ENCODE peak calls at places on chromosomes 6 and 20, in five cellular contexts. One of them, this sample, is unnamed.

GRCh38 chr20:10671850-10672578 is 1.8 kb downstream of the JAG1 start:
- DNase-seq in nephron progenitor cell: peak; percentile 60
- DNase-seq in GM06990: peak; percentile 29
- DNase-seq in cardiac fibroblast: no peak
- DNase-seq in glutamatergic neuron: peak; percentile 37
- DNase-seq in this sample: no peak

GRCh38 chr6:67458265-67458664 is 1176.8 kb upstream of the ADGRB3 start:
- DNase-seq in cardiac fibroblast: no peak
- DNase-seq in GM06990: no peak
- DNase-seq in glutamatergic neuron: no peak
- DNase-seq in nephron progenitor cell: no peak
- DNase-seq in this sample: no peak

GRCh38 chr6:89985744-89986493 is 91.7 kb downstream of the GJA10 start:
- DNase-seq in nephron progenitor cell: no peak
- DNase-seq in cardiac fibroblast: peak; percentile 69
- DNase-seq in GM06990: no peak
- DNase-seq in glutamatergic neuron: peak; percentile 28
- DNase-seq in this sample: no peak

GRCh38 chr20:59820204-59821041 is 113.0 kb downstream of the SYCP2 start:
- DNase-seq in nephron progenitor cell: no peak
- DNase-seq in glutamatergic neuron: no peak
- DNase-seq in GM06990: no peak
- DNase-seq in cardiac fibroblast: no peak
- DNase-seq in this sample: no peak

GRCh38 chr20:45950330-45950646 is 15.8 kb downstream of the PCIF1 start:
- DNase-seq in nephron progenitor cell: no peak
- DNase-seq in glutamatergic neuron: no peak
- DNase-seq in GM06990: no peak
- DNase-seq in cardiac fibroblast: no peak
- DNase-seq in this sample: no peak

GRCh38 chr6:11389977-11390376 is 147.6 kb upstream of the TMEM170B start:
- DNase-seq in cardiac fibroblast: no peak
- DNase-seq in glutamatergic neuron: no peak
- DNase-seq in nephron progenitor cell: no peak
- DNase-seq in GM06990: no peak
- DNase-seq in this sample: no peak

GRCh38 chr6:39086294-39086693 is 28.7 kb downstream of the SAYSD1 start:
- DNase-seq in cardiac fibroblast: no peak
- DNase-seq in glutamatergic neuron: no peak
- DNase-seq in nephron progenitor cell: no peak
- DNase-seq in GM06990: peak; percentile 44
- DNase-seq in this sample: no peak

GRCh38 chr20:64224344-64225165 is 31.0 kb upstream of the PCMTD2 start:
- DNase-seq in cardiac fibroblast: peak; percentile 73
- DNase-seq in glutamatergic neuron: no peak
- DNase-seq in nephron progenitor cell: no peak
- DNase-seq in GM06990: no peak
- DNase-seq in this sample: no peak

GRCh38 chr6:27825025-27825823 is 87.0 kb downstream of the OR2B2 start:
- DNase-seq in cardiac fibroblast: no peak
- DNase-seq in glutamatergic neuron: no peak
- DNase-seq in GM06990: peak; percentile 68
- DNase-seq in nephron progenitor cell: no peak
- DNase-seq in this sample: no peak

GRCh38 chr6:134529921-134530320 is 212.0 kb upstream of the SGK1 start:
- DNase-seq in glutamatergic neuron: no peak
- DNase-seq in cardiac fibroblast: no peak
- DNase-seq in nephron progenitor cell: no peak
- DNase-seq in GM06990: no peak
- DNase-seq in this sample: peak; percentile 31

GRCh38 chr20:52869698-52870288 is 102.4 kb upstream of the TSHZ2 start:
- DNase-seq in cardiac fibroblast: no peak
- DNase-seq in GM06990: no peak
- DNase-seq in nephron progenitor cell: no peak
- DNase-seq in glutamatergic neuron: no peak
- DNase-seq in this sample: no peak

GRCh38 chr6:21596379-21597242 is 3.1 kb downstream of the SOX4 start:
- DNase-seq in cardiac fibroblast: peak; percentile 61
- DNase-seq in nephron progenitor cell: peak; percentile 76
- DNase-seq in GM06990: peak; percentile 80
- DNase-seq in glutamatergic neuron: peak; percentile 67
- DNase-seq in this sample: peak; percentile 93

GRCh38 chr6:155313602-155314091 is 637 bp downstream of the TFB1M start:
- DNase-seq in cardiac fibroblast: peak; percentile 26
- DNase-seq in GM06990: no peak
- DNase-seq in nephron progenitor cell: no peak
- DNase-seq in glutamatergic neuron: no peak
- DNase-seq in this sample: peak; percentile 37

GRCh38 chr6:136792945-136793289 is 640 bp upstream of the MAP3K5 start:
- DNase-seq in cardiac fibroblast: peak; percentile 94
- DNase-seq in GM06990: peak; percentile 94
- DNase-seq in nephron progenitor cell: peak; percentile 83
- DNase-seq in glutamatergic neuron: peak; percentile 90
- DNase-seq in this sample: peak; percentile 69

GRCh38 chr20:8901237-8902025 is 167.5 kb upstream of the PLCB4 start:
- DNase-seq in GM06990: no peak
- DNase-seq in cardiac fibroblast: no peak
- DNase-seq in nephron progenitor cell: no peak
- DNase-seq in glutamatergic neuron: no peak
- DNase-seq in this sample: no peak

GRCh38 chr6:71855406-71855805 is 30.9 kb upstream of the RIMS1 start:
- DNase-seq in nephron progenitor cell: no peak
- DNase-seq in glutamatergic neuron: no peak
- DNase-seq in GM06990: peak; percentile 37
- DNase-seq in cardiac fibroblast: no peak
- DNase-seq in this sample: no peak

GRCh38 chr20:43379239-43379917 is 78.3 kb upstream of the SRSF6 start:
- DNase-seq in cardiac fibroblast: peak; percentile 75
- DNase-seq in glutamatergic neuron: no peak
- DNase-seq in GM06990: no peak
- DNase-seq in nephron progenitor cell: no peak
- DNase-seq in this sample: no peak

GRCh38 chr20:3818155-3819151 is 1.9 kb upstream of the AP5S1 start:
- DNase-seq in glutamatergic neuron: peak; percentile 78
- DNase-seq in GM06990: no peak
- DNase-seq in nephron progenitor cell: peak; percentile 68
- DNase-seq in cardiac fibroblast: peak; percentile 86
- DNase-seq in this sample: no peak

GRCh38 chr6:54654376-54654775 is 192.2 kb upstream of the FAM83B start:
- DNase-seq in glutamatergic neuron: no peak
- DNase-seq in cardiac fibroblast: no peak
- DNase-seq in nephron progenitor cell: no peak
- DNase-seq in GM06990: no peak
- DNase-seq in this sample: no peak

GRCh38 chr6:1586861-1587450 is 22.8 kb upstream of the FOXC1 start:
- DNase-seq in GM06990: no peak
- DNase-seq in cardiac fibroblast: no peak
- DNase-seq in glutamatergic neuron: no peak
- DNase-seq in nephron progenitor cell: no peak
- DNase-seq in this sample: no peak

GRCh38 chr6:811806-812205 is 118.9 kb upstream of the EXOC2 start:
- DNase-seq in cardiac fibroblast: no peak
- DNase-seq in glutamatergic neuron: no peak
- DNase-seq in GM06990: no peak
- DNase-seq in nephron progenitor cell: no peak
- DNase-seq in this sample: no peak

GRCh38 chr6:85775883-85776282 is 133.2 kb upstream of the SYNCRIP start:
- DNase-seq in nephron progenitor cell: no peak
- DNase-seq in cardiac fibroblast: no peak
- DNase-seq in glutamatergic neuron: no peak
- DNase-seq in GM06990: no peak
- DNase-seq in this sample: no peak

GRCh38 chr6:146290589-146290901 is 253.1 kb upstream of the RAB32 start:
- DNase-seq in nephron progenitor cell: no peak
- DNase-seq in glutamatergic neuron: no peak
- DNase-seq in GM06990: no peak
- DNase-seq in cardiac fibroblast: no peak
- DNase-seq in this sample: no peak

GRCh38 chr6:126156973-126157372 is 170.6 kb downstream of the TRMT11 start:
- DNase-seq in glutamatergic neuron: no peak
- DNase-seq in cardiac fibroblast: no peak
- DNase-seq in nephron progenitor cell: no peak
- DNase-seq in GM06990: no peak
- DNase-seq in this sample: no peak

GRCh38 chr20:37920270-37920669 is 17.3 kb downstream of the VSTM2L start:
- DNase-seq in GM06990: peak; percentile 50
- DNase-seq in glutamatergic neuron: no peak
- DNase-seq in nephron progenitor cell: no peak
- DNase-seq in cardiac fibroblast: no peak
- DNase-seq in this sample: no peak

GRCh38 chr6:108004861-108005260 is 46.9 kb upstream of the SEC63 start:
- DNase-seq in GM06990: no peak
- DNase-seq in cardiac fibroblast: no peak
- DNase-seq in nephron progenitor cell: no peak
- DNase-seq in glutamatergic neuron: no peak
- DNase-seq in this sample: no peak

GRCh38 chr20:62726276-62726675 is 17.6 kb downstream of the NTSR1 start:
- DNase-seq in cardiac fibroblast: no peak
- DNase-seq in glutamatergic neuron: no peak
- DNase-seq in GM06990: no peak
- DNase-seq in nephron progenitor cell: no peak
- DNase-seq in this sample: no peak

GRCh38 chr20:62728781-62729300 is 20.2 kb downstream of the NTSR1 start:
- DNase-seq in nephron progenitor cell: peak; percentile 0
- DNase-seq in glutamatergic neuron: no peak
- DNase-seq in cardiac fibroblast: no peak
- DNase-seq in GM06990: no peak
- DNase-seq in this sample: no peak

GRCh38 chr20:62727584-62728027 is 19.0 kb downstream of the NTSR1 start:
- DNase-seq in nephron progenitor cell: no peak
- DNase-seq in glutamatergic neuron: no peak
- DNase-seq in GM06990: no peak
- DNase-seq in cardiac fibroblast: no peak
- DNase-seq in this sample: no peak

GRCh38 chr20:62726716-62727583 is 18.3 kb downstream of the NTSR1 start:
- DNase-seq in glutamatergic neuron: no peak
- DNase-seq in nephron progenitor cell: peak; percentile 1
- DNase-seq in GM06990: no peak
- DNase-seq in cardiac fibroblast: no peak
- DNase-seq in this sample: no peak

DNA sequence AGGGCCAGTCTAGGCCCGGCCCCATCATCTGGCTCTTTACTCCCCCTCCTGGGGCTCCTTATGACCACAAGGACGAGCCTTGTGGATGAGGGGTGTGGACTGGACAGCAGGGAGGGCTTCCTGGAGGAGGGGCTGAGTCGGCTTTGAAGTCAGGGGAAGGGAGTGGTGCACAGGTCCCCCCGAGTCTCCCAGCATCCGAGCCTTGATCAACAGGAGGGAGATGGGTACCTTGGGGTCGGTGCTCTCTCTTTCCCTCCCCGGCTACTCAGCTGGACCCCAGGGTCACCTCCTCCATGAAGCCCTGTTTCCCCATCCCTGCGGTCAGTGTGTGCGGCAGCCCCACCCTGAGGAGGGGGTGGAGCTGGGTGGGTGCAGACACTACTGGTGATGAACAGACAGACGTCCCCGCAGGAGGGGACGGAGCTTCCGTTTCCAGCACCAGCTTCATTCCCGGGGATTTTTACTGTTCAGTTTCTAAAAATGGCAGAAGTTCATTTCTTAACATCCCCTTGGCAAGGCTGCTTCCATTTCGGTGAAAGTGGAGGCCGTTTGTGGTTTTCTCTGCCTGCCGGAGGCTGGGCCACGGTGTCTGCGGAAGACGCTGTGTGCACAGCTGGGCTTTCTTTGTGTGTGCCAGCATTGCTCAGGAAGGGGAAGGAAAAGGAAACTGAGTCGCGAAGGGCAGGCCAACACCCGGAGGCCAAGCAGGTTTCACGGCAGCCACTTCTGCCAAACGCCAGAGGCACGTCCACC is 19.6 kb downstream of the NTSR1 start:
- DNase-seq in glutamatergic neuron: no peak
- DNase-seq in cardiac fibroblast: no peak
- DNase-seq in GM06990: no peak
- DNase-seq in nephron progenitor cell: peak; percentile 0
- DNase-seq in this sample: peak; percentile 74
- TF ChIP-seq CTCF in glutamatergic neuron: no peak
- TF ChIP-seq CTCF in cardiac fibroblast: no peak
- TF ChIP-seq CTCF in GM06990: no peak
- TF ChIP-seq CTCF in nephron progenitor cell: no peak
- TF ChIP-seq CTCF in this sample: no peak

DNA sequence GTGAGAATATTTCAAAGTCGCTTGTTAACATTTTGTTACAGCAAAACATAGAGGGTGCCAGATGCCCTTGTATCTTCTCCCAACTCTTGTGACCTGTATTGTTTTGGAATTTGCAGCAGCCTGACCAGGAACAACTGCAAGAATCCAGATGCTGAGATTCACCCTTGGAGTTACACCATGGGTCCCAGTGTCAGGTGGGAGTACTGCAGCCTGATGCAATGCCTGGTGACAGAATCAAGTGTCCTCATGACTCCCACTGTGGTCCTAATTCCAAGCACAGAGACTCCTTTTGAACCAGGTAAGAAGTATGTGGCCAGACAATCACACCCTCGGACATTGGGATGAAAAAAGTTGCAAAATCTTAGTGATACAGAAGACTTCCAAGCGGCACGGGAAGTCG is 79.6 kb upstream of the MAP3K4 start:
- DNase-seq in cardiac fibroblast: no peak
- DNase-seq in glutamatergic neuron: no peak
- DNase-seq in nephron progenitor cell: no peak
- DNase-seq in GM06990: no peak
- DNase-seq in this sample: no peak
- TF ChIP-seq CTCF in cardiac fibroblast: no peak
- TF ChIP-seq CTCF in glutamatergic neuron: no peak
- TF ChIP-seq CTCF in nephron progenitor cell: no peak
- TF ChIP-seq CTCF in GM06990: no peak
- TF ChIP-seq CTCF in this sample: no peak

GRCh38 chr6:26045046-26045938 is 41.9 kb upstream of the HFE start:
- DNase-seq in nephron progenitor cell: no peak
- DNase-seq in GM06990: peak; percentile 97
- DNase-seq in cardiac fibroblast: peak; percentile 95
- DNase-seq in glutamatergic neuron: no peak
- DNase-seq in this sample: peak; percentile 89
- TF ChIP-seq CTCF in nephron progenitor cell: no peak
- TF ChIP-seq CTCF in GM06990: peak; percentile 42
- TF ChIP-seq CTCF in cardiac fibroblast: peak; percentile 16
- TF ChIP-seq CTCF in glutamatergic neuron: no peak
- TF ChIP-seq CTCF in this sample: peak; percentile 42

GRCh38 chr6:127539292-127539691 is 20.2 kb upstream of the MTCL3 start:
- DNase-seq in cardiac fibroblast: peak; percentile 59
- DNase-seq in GM06990: no peak
- DNase-seq in nephron progenitor cell: no peak
- DNase-seq in glutamatergic neuron: no peak
- DNase-seq in this sample: no peak
- TF ChIP-seq CTCF in cardiac fibroblast: peak; percentile 32
- TF ChIP-seq CTCF in GM06990: peak; percentile 8
- TF ChIP-seq CTCF in nephron progenitor cell: no peak
- TF ChIP-seq CTCF in glutamatergic neuron: no peak
- TF ChIP-seq CTCF in this sample: peak; percentile 59

This sample was measured in DND-41.